ENCODE peak calls at places on chromosomes 16 and 17, in six cellular contexts. One of them, this sample, is unnamed.
A peak's percentile ranks its signal among the peaks of the same experiment; 100 is the strongest.

GRCh38 chr17:55717898-55718735 is 4.5 kb downstream of the TMEM100 start:
- DNase-seq in transverse colon: peak; percentile 78
- DNase-seq in Peyer's patch: peak; percentile 75
- DNase-seq in psoas muscle: peak; percentile 75
- DNase-seq in DND-41: peak; percentile 77
- DNase-seq in adrenal gland: peak; percentile 81
- DNase-seq in this sample: peak; percentile 83

GRCh38 chr16:74760007-74760767 is 14.4 kb downstream of the FA2H start:
- DNase-seq in transverse colon: no peak
- DNase-seq in Peyer's patch: no peak
- DNase-seq in psoas muscle: no peak
- DNase-seq in DND-41: no peak
- DNase-seq in adrenal gland: no peak
- DNase-seq in this sample: no peak

GRCh38 chr17:41475421-41475820 is 5.5 kb downstream of the KRT35 start:
- DNase-seq in transverse colon: no peak
- DNase-seq in Peyer's patch: no peak
- DNase-seq in psoas muscle: no peak
- DNase-seq in DND-41: no peak
- DNase-seq in adrenal gland: no peak
- DNase-seq in this sample: no peak

GRCh38 chr16:10579965-10580918 is at the start of gene EMP2:
- DNase-seq in transverse colon: peak; percentile 87
- DNase-seq in Peyer's patch: peak; percentile 18
- DNase-seq in psoas muscle: peak; percentile 82
- DNase-seq in DND-41: no peak
- DNase-seq in adrenal gland: peak; percentile 64
- DNase-seq in this sample: peak; percentile 92

GRCh38 chr17:13698832-13699231 is 97.1 kb upstream of the HS3ST3A1 start:
- DNase-seq in transverse colon: no peak
- DNase-seq in Peyer's patch: no peak
- DNase-seq in psoas muscle: no peak
- DNase-seq in DND-41: peak; percentile 27
- DNase-seq in adrenal gland: no peak
- DNase-seq in this sample: no peak

GRCh38 chr16:19908921-19909320 is 24.3 kb upstream of the GPRC5B start:
- DNase-seq in transverse colon: no peak
- DNase-seq in Peyer's patch: no peak
- DNase-seq in psoas muscle: no peak
- DNase-seq in DND-41: no peak
- DNase-seq in adrenal gland: no peak
- DNase-seq in this sample: no peak

GRCh38 chr16:24116371-24116770 is 139.8 kb upstream of the CACNG3 start:
- DNase-seq in transverse colon: no peak
- DNase-seq in Peyer's patch: no peak
- DNase-seq in psoas muscle: no peak
- DNase-seq in DND-41: no peak
- DNase-seq in adrenal gland: no peak
- DNase-seq in this sample: no peak

GRCh38 chr16:66359012-66359411 is 7.5 kb upstream of the CDH5 start:
- DNase-seq in transverse colon: no peak
- DNase-seq in Peyer's patch: no peak
- DNase-seq in psoas muscle: no peak
- DNase-seq in DND-41: no peak
- DNase-seq in adrenal gland: no peak
- DNase-seq in this sample: no peak

GRCh38 chr17:38663125-38663751 is 11.5 kb downstream of the EPOP start:
- DNase-seq in transverse colon: peak; percentile 72
- DNase-seq in Peyer's patch: no peak
- DNase-seq in psoas muscle: peak; percentile 41
- DNase-seq in DND-41: peak; percentile 59
- DNase-seq in adrenal gland: no peak
- DNase-seq in this sample: peak; percentile 63

GRCh38 chr16:84013787-84014569 is 28.6 kb downstream of the SLC38A8 start:
- DNase-seq in transverse colon: peak; percentile 92
- DNase-seq in Peyer's patch: no peak
- DNase-seq in psoas muscle: no peak
- DNase-seq in DND-41: peak; percentile 59
- DNase-seq in adrenal gland: peak; percentile 47
- DNase-seq in this sample: no peak

GRCh38 chr16:88886915-88887521 is 20.6 kb upstream of the PABPN1L start:
- DNase-seq in transverse colon: peak; percentile 65
- DNase-seq in Peyer's patch: peak; percentile 26
- DNase-seq in psoas muscle: peak; percentile 78
- DNase-seq in DND-41: no peak
- DNase-seq in adrenal gland: no peak
- DNase-seq in this sample: peak; percentile 97

GRCh38 chr16:88533945-88534641 is 36.1 kb upstream of the ZC3H18 start:
- DNase-seq in transverse colon: peak; percentile 84
- DNase-seq in Peyer's patch: peak; percentile 71
- DNase-seq in psoas muscle: peak; percentile 85
- DNase-seq in DND-41: peak; percentile 77
- DNase-seq in adrenal gland: peak; percentile 83
- DNase-seq in this sample: peak; percentile 77

GRCh38 chr16:20879175-20880053 is 20.7 kb downstream of the DCUN1D3 start:
- DNase-seq in transverse colon: no peak
- DNase-seq in Peyer's patch: no peak
- DNase-seq in psoas muscle: no peak
- DNase-seq in DND-41: no peak
- DNase-seq in adrenal gland: no peak
- DNase-seq in this sample: no peak

GRCh38 chr16:88857728-88858339 is 907 bp downstream of the TRAPPC2L start:
- DNase-seq in transverse colon: peak; percentile 82
- DNase-seq in Peyer's patch: peak; percentile 81
- DNase-seq in psoas muscle: peak; percentile 76
- DNase-seq in DND-41: peak; percentile 75
- DNase-seq in adrenal gland: peak; percentile 78
- DNase-seq in this sample: peak; percentile 75

GRCh38 chr16:81497690-81498089 is 53.1 kb downstream of the CMIP start:
- DNase-seq in transverse colon: no peak
- DNase-seq in Peyer's patch: no peak
- DNase-seq in psoas muscle: peak; percentile 17
- DNase-seq in DND-41: no peak
- DNase-seq in adrenal gland: no peak
- DNase-seq in this sample: no peak

GRCh38 chr17:82889496-82890338 is 49.9 kb upstream of the ZNF750 start:
- DNase-seq in transverse colon: peak; percentile 74
- DNase-seq in Peyer's patch: no peak
- DNase-seq in psoas muscle: no peak
- DNase-seq in DND-41: no peak
- DNase-seq in adrenal gland: no peak
- DNase-seq in this sample: no peak

GRCh38 chr17:42387663-42388380 is 420 bp downstream of the STAT3 start:
- DNase-seq in transverse colon: peak; percentile 69
- DNase-seq in Peyer's patch: peak; percentile 28
- DNase-seq in psoas muscle: peak; percentile 52
- DNase-seq in DND-41: peak; percentile 50
- DNase-seq in adrenal gland: peak; percentile 55
- DNase-seq in this sample: peak; percentile 50

GRCh38 chr17:77692571-77693161 is 265.8 kb upstream of the TNRC6C start:
- DNase-seq in transverse colon: no peak
- DNase-seq in Peyer's patch: no peak
- DNase-seq in psoas muscle: no peak
- DNase-seq in DND-41: peak; percentile 29
- DNase-seq in adrenal gland: peak; percentile 48
- DNase-seq in this sample: no peak

GRCh38 chr16:88651276-88651988 is 579 bp upstream of the CYBA start:
- DNase-seq in transverse colon: peak; percentile 81
- DNase-seq in Peyer's patch: peak; percentile 96
- DNase-seq in psoas muscle: peak; percentile 57
- DNase-seq in DND-41: no peak
- DNase-seq in adrenal gland: peak; percentile 43
- DNase-seq in this sample: peak; percentile 55

GRCh38 chr17:14699569-14700190 is 398.8 kb downstream of the HS3ST3B1 start:
- DNase-seq in transverse colon: no peak
- DNase-seq in Peyer's patch: no peak
- DNase-seq in psoas muscle: no peak
- DNase-seq in DND-41: no peak
- DNase-seq in adrenal gland: no peak
- DNase-seq in this sample: no peak

GRCh38 chr16:80614908-80615696 is 74.3 kb downstream of the DYNLRB2 start:
- DNase-seq in transverse colon: no peak
- DNase-seq in Peyer's patch: no peak
- DNase-seq in psoas muscle: no peak
- DNase-seq in DND-41: no peak
- DNase-seq in adrenal gland: no peak
- DNase-seq in this sample: no peak

GRCh38 chr17:53353919-53354351 is 468.8 kb upstream of the KIF2B start:
- DNase-seq in transverse colon: peak; percentile 22
- DNase-seq in Peyer's patch: no peak
- DNase-seq in psoas muscle: no peak
- DNase-seq in DND-41: no peak
- DNase-seq in adrenal gland: no peak
- DNase-seq in this sample: no peak

GRCh38 chr16:11570796-11571195 is 15.9 kb downstream of the LITAF start:
- DNase-seq in transverse colon: no peak
- DNase-seq in Peyer's patch: no peak
- DNase-seq in psoas muscle: no peak
- DNase-seq in DND-41: no peak
- DNase-seq in adrenal gland: no peak
- DNase-seq in this sample: no peak

GRCh38 chr17:7972131-7972785 is 30.2 kb upstream of the GUCY2D start:
- DNase-seq in transverse colon: no peak
- DNase-seq in Peyer's patch: no peak
- DNase-seq in psoas muscle: no peak
- DNase-seq in DND-41: no peak
- DNase-seq in adrenal gland: no peak
- DNase-seq in this sample: no peak

GRCh38 chr17:78734841-78735641 is 47.0 kb downstream of the CYTH1 start:
- DNase-seq in transverse colon: no peak
- DNase-seq in Peyer's patch: no peak
- DNase-seq in psoas muscle: no peak
- DNase-seq in DND-41: no peak
- DNase-seq in adrenal gland: no peak
- DNase-seq in this sample: no peak

GRCh38 chr17:46727572-46728348 is 90.7 kb downstream of the WNT3 start:
- DNase-seq in transverse colon: no peak
- DNase-seq in Peyer's patch: no peak
- DNase-seq in psoas muscle: no peak
- DNase-seq in DND-41: no peak
- DNase-seq in adrenal gland: no peak
- DNase-seq in this sample: no peak

GRCh38 chr17:38815576-38816193 is 9.4 kb downstream of the CWC25 start:
- DNase-seq in transverse colon: no peak
- DNase-seq in Peyer's patch: no peak
- DNase-seq in psoas muscle: no peak
- DNase-seq in DND-41: no peak
- DNase-seq in adrenal gland: no peak
- DNase-seq in this sample: no peak

GRCh38 chr16:6081320-6081976 is 983.9 kb upstream of the EEF2KMT start:
- DNase-seq in transverse colon: peak; percentile 37
- DNase-seq in Peyer's patch: no peak
- DNase-seq in psoas muscle: no peak
- DNase-seq in DND-41: peak; percentile 48
- DNase-seq in adrenal gland: peak; percentile 26
- DNase-seq in this sample: no peak

GRCh38 chr17:46722662-46723285 is 95.7 kb downstream of the WNT3 start:
- DNase-seq in transverse colon: no peak
- DNase-seq in Peyer's patch: no peak
- DNase-seq in psoas muscle: no peak
- DNase-seq in DND-41: no peak
- DNase-seq in adrenal gland: no peak
- DNase-seq in this sample: no peak

GRCh38 chr17:4499431-4500187 is 928 bp downstream of the SPNS2 start:
- DNase-seq in transverse colon: no peak
- DNase-seq in Peyer's patch: no peak
- DNase-seq in psoas muscle: no peak
- DNase-seq in DND-41: peak; percentile 50
- DNase-seq in adrenal gland: no peak
- DNase-seq in this sample: no peak

GRCh38 chr17:4501295-4501949 is 2.7 kb downstream of the SPNS2 start:
- DNase-seq in transverse colon: no peak
- DNase-seq in Peyer's patch: no peak
- DNase-seq in psoas muscle: no peak
- DNase-seq in DND-41: no peak
- DNase-seq in adrenal gland: no peak
- DNase-seq in this sample: no peak

GRCh38 chr17:4502466-4503154 is 3.9 kb downstream of the SPNS2 start:
- DNase-seq in transverse colon: no peak
- DNase-seq in Peyer's patch: no peak
- DNase-seq in psoas muscle: no peak
- DNase-seq in DND-41: no peak
- DNase-seq in adrenal gland: no peak
- DNase-seq in this sample: no peak

GRCh38 chr17:4498461-4499397 is at the start of gene SPNS2:
- DNase-seq in transverse colon: peak; percentile 68
- DNase-seq in Peyer's patch: peak; percentile 56
- DNase-seq in psoas muscle: peak; percentile 74
- DNase-seq in DND-41: peak; percentile 78
- DNase-seq in adrenal gland: peak; percentile 64
- DNase-seq in this sample: peak; percentile 74

GRCh38 chr17:4500188-4500565 is 1.5 kb downstream of the SPNS2 start:
- DNase-seq in transverse colon: no peak
- DNase-seq in Peyer's patch: no peak
- DNase-seq in psoas muscle: no peak
- DNase-seq in DND-41: no peak
- DNase-seq in adrenal gland: no peak
- DNase-seq in this sample: no peak
- TF ChIP-seq CTCF in transverse colon: no peak
- TF ChIP-seq CTCF in Peyer's patch: no peak
- TF ChIP-seq CTCF in psoas muscle: no peak
- TF ChIP-seq CTCF in DND-41: no peak
- TF ChIP-seq CTCF in adrenal gland: no peak
- TF ChIP-seq CTCF in this sample: no peak

DNA sequence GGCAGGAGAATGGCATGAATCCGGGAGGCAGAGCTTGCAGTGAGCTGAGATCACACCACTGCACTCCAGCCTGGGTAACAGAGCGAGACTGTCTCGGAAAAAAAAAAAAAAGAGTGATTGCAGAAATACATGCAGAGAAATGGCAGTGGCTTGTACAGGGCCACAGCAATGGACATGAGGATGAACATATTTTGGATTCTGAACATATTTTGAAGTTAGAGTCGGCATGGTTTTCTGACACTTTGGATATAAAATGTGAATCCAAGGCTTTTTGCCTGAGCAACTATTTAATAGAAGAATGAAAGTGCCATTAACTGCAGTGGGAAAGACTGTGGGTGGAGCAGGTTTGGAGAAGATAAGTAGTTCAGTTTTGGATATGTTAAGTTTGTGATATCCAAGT is 35.8 kb downstream of the CPD start:
- DNase-seq in transverse colon: no peak
- DNase-seq in Peyer's patch: no peak
- DNase-seq in psoas muscle: no peak
- DNase-seq in DND-41: no peak
- DNase-seq in adrenal gland: no peak
- DNase-seq in this sample: no peak
- H3K4me1 ChIP-seq in transverse colon: no peaks in the 10 kb centered on the region
- H3K4me1 ChIP-seq in Peyer's patch: no peaks in the 10 kb centered on the region
- H3K4me1 ChIP-seq in psoas muscle: no peaks in the 10 kb centered on the region
- H3K4me1 ChIP-seq in DND-41: no peaks in the 10 kb centered on the region
- H3K4me1 ChIP-seq in adrenal gland: no peaks in the 10 kb centered on the region
- H3K4me1 ChIP-seq in this sample: no peaks in the 10 kb centered on the region

GRCh38 chr16:85441189-85441889 is 171.8 kb upstream of the GSE1 start:
- DNase-seq in transverse colon: no peak
- DNase-seq in Peyer's patch: no peak
- DNase-seq in psoas muscle: no peak
- DNase-seq in DND-41: peak; percentile 49
- DNase-seq in adrenal gland: no peak
- DNase-seq in this sample: no peak
- TF ChIP-seq CTCF in transverse colon: no peak
- TF ChIP-seq CTCF in Peyer's patch: no peak
- TF ChIP-seq CTCF in psoas muscle: no peak
- TF ChIP-seq CTCF in DND-41: peak; percentile 51
- TF ChIP-seq CTCF in adrenal gland: no peak
- TF ChIP-seq CTCF in this sample: no peak

GRCh38 chr17:32798938-32799337 is 78.0 kb downstream of the MYO1D start:
- DNase-seq in transverse colon: no peak
- DNase-seq in Peyer's patch: no peak
- DNase-seq in psoas muscle: no peak
- DNase-seq in DND-41: no peak
- DNase-seq in adrenal gland: no peak
- DNase-seq in this sample: no peak
- H3K4me1 ChIP-seq in transverse colon: peaks cover 12% of the 10 kb centered on the region
- H3K4me1 ChIP-seq in Peyer's patch: peaks cover 7% of the 10 kb centered on the region
- H3K4me1 ChIP-seq in psoas muscle: no peaks in the 10 kb centered on the region
- H3K4me1 ChIP-seq in DND-41: no peaks in the 10 kb centered on the region
- H3K4me1 ChIP-seq in adrenal gland: peaks cover 23% of the 10 kb centered on the region
- H3K4me1 ChIP-seq in this sample: peaks cover 3% of the 10 kb centered on the region

This sample was measured in heart left ventricle.